ENCODE peak calls at places on chromosomes 1 and 21, in seven cellular contexts. One of them, this sample, is unnamed.
A peak's percentile ranks its signal among the peaks of the same experiment; 100 is the strongest.

GRCh38 chr1:156608036-156608674 is 6.9 kb upstream of the GPATCH4 start:
- DNase-seq in endothelial cell of umbilical vein: peak; percentile 78
- DNase-seq in K562: peak; percentile 64
- DNase-seq in tibial nerve: no peak
- DNase-seq in fibroblast of lung: peak; percentile 63
- DNase-seq in CD8-positive, alpha-beta memory T cell: peak; percentile 67
- DNase-seq in tibial artery: no peak
- DNase-seq in this sample: no peak

GRCh38 chr1:166069390-166069789 is 97.4 kb downstream of the FAM78B start:
- DNase-seq in endothelial cell of umbilical vein: no peak
- DNase-seq in K562: peak; percentile 24
- DNase-seq in tibial nerve: no peak
- DNase-seq in fibroblast of lung: peak; percentile 13
- DNase-seq in CD8-positive, alpha-beta memory T cell: no peak
- DNase-seq in tibial artery: no peak
- DNase-seq in this sample: no peak

GRCh38 chr1:176501596-176501995 is 38.6 kb downstream of the PAPPA2 start:
- DNase-seq in endothelial cell of umbilical vein: no peak
- DNase-seq in K562: no peak
- DNase-seq in tibial nerve: no peak
- DNase-seq in fibroblast of lung: no peak
- DNase-seq in CD8-positive, alpha-beta memory T cell: no peak
- DNase-seq in tibial artery: no peak
- DNase-seq in this sample: no peak

GRCh38 chr1:226661965-226662364 is 77.1 kb downstream of the ITPKB start:
- DNase-seq in endothelial cell of umbilical vein: no peak
- DNase-seq in K562: no peak
- DNase-seq in tibial nerve: no peak
- DNase-seq in fibroblast of lung: no peak
- DNase-seq in CD8-positive, alpha-beta memory T cell: no peak
- DNase-seq in tibial artery: no peak
- DNase-seq in this sample: no peak

GRCh38 chr1:183567584-183567983 is 22.7 kb downstream of the NCF2 start:
- DNase-seq in endothelial cell of umbilical vein: no peak
- DNase-seq in K562: peak; percentile 65
- DNase-seq in tibial nerve: no peak
- DNase-seq in fibroblast of lung: peak; percentile 56
- DNase-seq in CD8-positive, alpha-beta memory T cell: no peak
- DNase-seq in tibial artery: peak; percentile 76
- DNase-seq in this sample: peak; percentile 32

GRCh38 chr1:214445846-214446614 is 105.4 kb downstream of the PTPN14 start:
- DNase-seq in endothelial cell of umbilical vein: peak; percentile 49
- DNase-seq in K562: no peak
- DNase-seq in tibial nerve: no peak
- DNase-seq in fibroblast of lung: peak; percentile 98
- DNase-seq in CD8-positive, alpha-beta memory T cell: no peak
- DNase-seq in tibial artery: no peak
- DNase-seq in this sample: no peak

GRCh38 chr1:156230102-156230501 is 11.9 kb upstream of the BGLAP start:
- DNase-seq in endothelial cell of umbilical vein: no peak
- DNase-seq in K562: no peak
- DNase-seq in tibial nerve: no peak
- DNase-seq in fibroblast of lung: no peak
- DNase-seq in CD8-positive, alpha-beta memory T cell: no peak
- DNase-seq in tibial artery: no peak
- DNase-seq in this sample: no peak

GRCh38 chr1:119187416-119187815 is 47.0 kb upstream of the WARS2 start:
- DNase-seq in endothelial cell of umbilical vein: peak; percentile 51
- DNase-seq in K562: no peak
- DNase-seq in tibial nerve: no peak
- DNase-seq in fibroblast of lung: no peak
- DNase-seq in CD8-positive, alpha-beta memory T cell: no peak
- DNase-seq in tibial artery: no peak
- DNase-seq in this sample: no peak

GRCh38 chr1:226510453-226510852 is 38.1 kb upstream of the STUM start:
- DNase-seq in endothelial cell of umbilical vein: no peak
- DNase-seq in K562: no peak
- DNase-seq in tibial nerve: no peak
- DNase-seq in fibroblast of lung: peak; percentile 39
- DNase-seq in CD8-positive, alpha-beta memory T cell: no peak
- DNase-seq in tibial artery: no peak
- DNase-seq in this sample: no peak

GRCh38 chr1:155195201-155196102 is 12.2 kb downstream of the THBS3 start:
- DNase-seq in endothelial cell of umbilical vein: no peak
- DNase-seq in K562: no peak
- DNase-seq in tibial nerve: no peak
- DNase-seq in fibroblast of lung: no peak
- DNase-seq in CD8-positive, alpha-beta memory T cell: peak; percentile 14
- DNase-seq in tibial artery: no peak
- DNase-seq in this sample: no peak

GRCh38 chr1:247156787-247157232 is 15.0 kb downstream of the ZNF124 start:
- DNase-seq in endothelial cell of umbilical vein: no peak
- DNase-seq in K562: no peak
- DNase-seq in tibial nerve: no peak
- DNase-seq in fibroblast of lung: no peak
- DNase-seq in CD8-positive, alpha-beta memory T cell: peak; percentile 3
- DNase-seq in tibial artery: no peak
- DNase-seq in this sample: no peak

GRCh38 chr1:178189814-178190213 is 95.9 kb downstream of the RASAL2 start:
- DNase-seq in endothelial cell of umbilical vein: peak; percentile 48
- DNase-seq in K562: peak; percentile 7
- DNase-seq in tibial nerve: no peak
- DNase-seq in fibroblast of lung: no peak
- DNase-seq in CD8-positive, alpha-beta memory T cell: no peak
- DNase-seq in tibial artery: no peak
- DNase-seq in this sample: no peak

GRCh38 chr1:156797212-156797871 is 19.3 kb downstream of the SH2D2A start:
- DNase-seq in endothelial cell of umbilical vein: peak; percentile 75
- DNase-seq in K562: peak; percentile 72
- DNase-seq in tibial nerve: no peak
- DNase-seq in fibroblast of lung: peak; percentile 55
- DNase-seq in CD8-positive, alpha-beta memory T cell: peak; percentile 64
- DNase-seq in tibial artery: no peak
- DNase-seq in this sample: peak; percentile 3

GRCh38 chr1:168300626-168301025 is 19.9 kb downstream of the TBX19 start:
- DNase-seq in endothelial cell of umbilical vein: no peak
- DNase-seq in K562: no peak
- DNase-seq in tibial nerve: no peak
- DNase-seq in fibroblast of lung: no peak
- DNase-seq in CD8-positive, alpha-beta memory T cell: no peak
- DNase-seq in tibial artery: no peak
- DNase-seq in this sample: no peak

GRCh38 chr1:169874229-169874628 is 19.5 kb downstream of the SCYL3 start:
- DNase-seq in endothelial cell of umbilical vein: no peak
- DNase-seq in K562: no peak
- DNase-seq in tibial nerve: no peak
- DNase-seq in fibroblast of lung: peak; percentile 86
- DNase-seq in CD8-positive, alpha-beta memory T cell: no peak
- DNase-seq in tibial artery: no peak
- DNase-seq in this sample: no peak

GRCh38 chr1:61741682-61742619 is at the start of gene PATJ:
- DNase-seq in endothelial cell of umbilical vein: peak; percentile 28
- DNase-seq in K562: no peak
- DNase-seq in tibial nerve: peak; percentile 25
- DNase-seq in fibroblast of lung: peak; percentile 18
- DNase-seq in CD8-positive, alpha-beta memory T cell: peak; percentile 79
- DNase-seq in tibial artery: peak; percentile 77
- DNase-seq in this sample: peak; percentile 28

GRCh38 chr21:46322351-46323226 is 1.1 kb downstream of the C21orf58 start:
- DNase-seq in endothelial cell of umbilical vein: peak; percentile 44
- DNase-seq in K562: no peak
- DNase-seq in tibial nerve: no peak
- DNase-seq in fibroblast of lung: peak; percentile 62
- DNase-seq in CD8-positive, alpha-beta memory T cell: no peak
- DNase-seq in tibial artery: no peak
- DNase-seq in this sample: no peak

GRCh38 chr1:205250699-205251098 is 23.0 kb downstream of the TMCC2 start:
- DNase-seq in endothelial cell of umbilical vein: no peak
- DNase-seq in K562: no peak
- DNase-seq in tibial nerve: no peak
- DNase-seq in fibroblast of lung: no peak
- DNase-seq in CD8-positive, alpha-beta memory T cell: no peak
- DNase-seq in tibial artery: no peak
- DNase-seq in this sample: no peak

GRCh38 chr1:88813474-88813873 is 77.9 kb downstream of the GTF2B start:
- DNase-seq in endothelial cell of umbilical vein: no peak
- DNase-seq in K562: no peak
- DNase-seq in tibial nerve: no peak
- DNase-seq in fibroblast of lung: no peak
- DNase-seq in CD8-positive, alpha-beta memory T cell: no peak
- DNase-seq in tibial artery: no peak
- DNase-seq in this sample: no peak

GRCh38 chr1:100862591-100862990 is 32.1 kb downstream of the EXTL2 start:
- DNase-seq in endothelial cell of umbilical vein: peak; percentile 66
- DNase-seq in K562: no peak
- DNase-seq in tibial nerve: no peak
- DNase-seq in fibroblast of lung: peak; percentile 97
- DNase-seq in CD8-positive, alpha-beta memory T cell: no peak
- DNase-seq in tibial artery: no peak
- DNase-seq in this sample: no peak

GRCh38 chr1:222301653-222302052 is 246.3 kb downstream of the HHIPL2 start:
- DNase-seq in endothelial cell of umbilical vein: no peak
- DNase-seq in K562: no peak
- DNase-seq in tibial nerve: no peak
- DNase-seq in fibroblast of lung: no peak
- DNase-seq in CD8-positive, alpha-beta memory T cell: no peak
- DNase-seq in tibial artery: no peak
- DNase-seq in this sample: no peak

DNA sequence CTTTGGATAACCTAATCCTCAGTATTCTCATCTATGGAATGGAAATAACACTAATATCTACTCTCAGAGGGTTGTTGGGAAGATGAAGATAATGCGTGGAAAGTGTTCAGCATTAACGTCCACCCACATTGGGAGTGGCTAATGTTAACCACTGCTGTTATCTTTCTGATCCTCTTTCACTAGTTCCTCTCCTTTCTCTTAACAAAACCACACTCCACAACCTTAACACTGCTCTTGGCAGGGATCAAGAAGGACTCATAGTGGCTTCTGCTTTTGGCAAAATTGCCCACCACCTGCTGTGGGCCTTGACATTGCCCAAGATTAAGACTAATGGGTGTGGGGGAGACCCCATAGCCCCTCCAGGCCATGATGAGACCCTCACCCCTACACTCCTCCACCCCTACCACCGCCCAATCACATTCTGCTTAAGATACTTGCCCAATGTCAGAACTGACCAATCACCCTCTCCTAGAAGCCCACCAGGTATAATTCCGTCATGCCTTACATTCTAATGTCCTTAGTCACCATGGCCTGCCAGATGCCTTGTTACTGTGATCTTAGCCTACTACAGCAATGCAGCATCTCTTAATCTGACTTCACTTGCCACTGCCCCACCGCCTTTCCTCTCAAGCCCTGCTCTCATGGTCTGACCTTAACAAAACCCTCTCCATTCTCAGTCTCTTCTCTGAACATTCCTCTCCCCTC is 27.2 kb downstream of the DHCR24 start:
- DNase-seq in endothelial cell of umbilical vein: no peak
- DNase-seq in K562: no peak
- DNase-seq in tibial nerve: no peak
- DNase-seq in fibroblast of lung: peak; percentile 60
- DNase-seq in CD8-positive, alpha-beta memory T cell: no peak
- DNase-seq in tibial artery: peak; percentile 27
- DNase-seq in this sample: no peak
- H3K27ac ChIP-seq in endothelial cell of umbilical vein: no peak overlapping the region
- H3K27ac ChIP-seq in K562: peak overlapping the region; percentile 19
- H3K27ac ChIP-seq in tibial nerve: no peak overlapping the region
- H3K27ac ChIP-seq in fibroblast of lung: no peak overlapping the region
- H3K27ac ChIP-seq in CD8-positive, alpha-beta memory T cell: no peak overlapping the region
- H3K27ac ChIP-seq in tibial artery: no peak overlapping the region
- H3K27ac ChIP-seq in this sample: no peak overlapping the region

GRCh38 chr1:25918615-25919014 is 12.4 kb upstream of the STMN1 start:
- DNase-seq in endothelial cell of umbilical vein: no peak
- DNase-seq in K562: no peak
- DNase-seq in tibial nerve: no peak
- DNase-seq in fibroblast of lung: no peak
- DNase-seq in CD8-positive, alpha-beta memory T cell: no peak
- DNase-seq in tibial artery: no peak
- DNase-seq in this sample: no peak
- H3K27ac ChIP-seq in endothelial cell of umbilical vein: no peak overlapping the region
- H3K27ac ChIP-seq in K562: no peak overlapping the region
- H3K27ac ChIP-seq in tibial nerve: no peak overlapping the region
- H3K27ac ChIP-seq in fibroblast of lung: no peak overlapping the region
- H3K27ac ChIP-seq in CD8-positive, alpha-beta memory T cell: no peak overlapping the region
- H3K27ac ChIP-seq in tibial artery: no peak overlapping the region
- H3K27ac ChIP-seq in this sample: no peak overlapping the region

GRCh38 chr1:207243756-207244408 is 77.6 kb upstream of the CD55 start:
- DNase-seq in endothelial cell of umbilical vein: no peak
- DNase-seq in K562: no peak
- DNase-seq in tibial nerve: no peak
- DNase-seq in fibroblast of lung: no peak
- DNase-seq in CD8-positive, alpha-beta memory T cell: no peak
- DNase-seq in tibial artery: no peak
- DNase-seq in this sample: no peak
- H3K27ac ChIP-seq in endothelial cell of umbilical vein: no peak overlapping the region
- H3K27ac ChIP-seq in K562: no peak overlapping the region
- H3K27ac ChIP-seq in tibial nerve: no peak overlapping the region
- H3K27ac ChIP-seq in fibroblast of lung: peak overlapping the region; percentile 42
- H3K27ac ChIP-seq in CD8-positive, alpha-beta memory T cell: no peak overlapping the region
- H3K27ac ChIP-seq in tibial artery: no peak overlapping the region
- H3K27ac ChIP-seq in this sample: no peak overlapping the region

DNA sequence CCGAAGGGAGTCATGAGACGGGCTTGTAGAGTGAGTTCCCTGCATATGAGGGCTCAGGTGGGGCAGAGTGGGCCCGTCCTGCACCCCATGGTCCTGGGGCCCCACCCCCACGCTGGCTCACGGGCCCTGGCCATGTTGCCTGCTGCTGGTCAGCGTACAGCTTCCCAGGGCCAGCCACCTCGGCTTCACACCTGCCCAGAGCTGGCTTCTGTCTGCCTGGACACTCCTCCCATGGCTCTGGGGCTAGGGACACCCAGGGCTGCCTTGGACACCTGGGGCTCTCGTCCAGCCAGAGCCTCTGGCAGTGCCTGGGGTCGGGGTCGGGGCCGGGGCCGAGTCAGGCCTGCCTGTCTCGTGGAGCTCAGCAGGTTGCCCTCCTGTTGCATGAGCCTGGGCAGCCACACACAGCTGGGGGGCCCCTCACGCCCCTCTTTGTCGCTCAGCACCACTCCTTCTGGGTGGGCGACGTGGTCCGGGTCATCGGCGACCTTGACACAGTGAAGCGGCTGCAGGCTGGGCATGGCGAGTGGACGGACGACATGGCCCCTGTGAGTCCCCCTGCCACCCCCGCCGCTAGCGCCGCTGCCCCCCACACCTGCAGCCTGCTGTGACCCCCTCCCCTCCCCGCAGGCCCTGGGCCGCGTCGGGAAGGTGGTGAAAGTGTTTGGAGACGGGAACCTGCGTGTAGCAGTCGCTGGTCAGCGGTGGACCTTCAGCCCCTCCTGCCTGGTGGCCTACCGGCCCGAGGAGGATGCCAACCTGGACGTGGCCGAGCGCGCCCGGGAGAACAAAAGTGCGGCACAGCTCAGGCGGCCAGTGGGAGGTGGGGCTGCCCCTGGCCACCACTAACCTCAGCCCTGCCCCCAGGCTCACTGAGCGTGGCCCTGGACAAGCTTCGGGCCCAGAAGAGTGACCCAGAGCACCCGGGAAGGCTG is 5.5 kb upstream of the MMP23B start:
- DNase-seq in endothelial cell of umbilical vein: no peak
- DNase-seq in K562: no peak
- DNase-seq in tibial nerve: no peak
- DNase-seq in fibroblast of lung: no peak
- DNase-seq in CD8-positive, alpha-beta memory T cell: no peak
- DNase-seq in tibial artery: peak; percentile 63
- DNase-seq in this sample: no peak
- H3K27ac ChIP-seq in endothelial cell of umbilical vein: no peak overlapping the region
- H3K27ac ChIP-seq in K562: no peak overlapping the region
- H3K27ac ChIP-seq in tibial nerve: no peak overlapping the region
- H3K27ac ChIP-seq in fibroblast of lung: no peak overlapping the region
- H3K27ac ChIP-seq in CD8-positive, alpha-beta memory T cell: no peak overlapping the region
- H3K27ac ChIP-seq in tibial artery: no peak overlapping the region
- H3K27ac ChIP-seq in this sample: no peak overlapping the region